ENCODE peak calls at places on chromosomes 13 and 19, in four cellular contexts. X is tibial nerve, L is suprapubic skin, A is right lobe of liver. J is an unnamed sample.
A peak's percentile ranks its signal among the peaks of the same experiment; 100 is the strongest.

GRCh38 chr13:42239644-42240043 is 32.3 kb upstream of the AKAP11 start:
- DNase-seq in X (no peak), L (no peak), A (no peak), J (no peak)

GRCh38 chr19:53906211-53907192 is 2.6 kb upstream of the CACNG7 start:
- DNase-seq in X (no peak), L (no peak), A (peak; percentile 50), J (peak; percentile 80)

GRCh38 chr19:47095707-47096704 is 17.6 kb downstream of the ZC3H4 start:
- DNase-seq in X (no peak), L (peak; percentile 90), A (peak; percentile 98), J (peak; percentile 94)

GRCh38 chr13:114152831-114153371 is 20.5 kb upstream of the RASA3 start:
- DNase-seq in X (no peak), L (no peak), A (no peak), J (peak; percentile 59)

GRCh38 chr13:49220856-49221614 is 897 bp downstream of the MLNR start:
- DNase-seq in X (no peak), L (no peak), A (no peak), J (peak; percentile 62)

GRCh38 chr13:60562081-60562764 is 165.2 kb downstream of the TDRD3 start:
- DNase-seq in X (no peak), L (no peak), A (no peak), J (no peak)

GRCh38 chr13:110018009-110018408 is 231.6 kb upstream of the IRS2 start:
- DNase-seq in X (no peak), L (no peak), A (no peak), J (no peak)

GRCh38 chr19:19388568-19389555 is 16.6 kb upstream of the GATAD2A start:
- DNase-seq in X (no peak), L (no peak), A (no peak), J (no peak)

GRCh38 chr13:51148952-51149573 is 38.0 kb upstream of the C13orf42 start:
- DNase-seq in X (no peak), L (no peak), A (no peak), J (no peak)

GRCh38 chr19:35142531-35143230 is 374 bp upstream of the FXYD7 start:
- DNase-seq in X (no peak), L (no peak), A (no peak), J (peak; percentile 80)

GRCh38 chr13:100298116-100298681 is 209.3 kb downstream of the PCCA start:
- DNase-seq in X (no peak), L (no peak), A (no peak), J (no peak)

GRCh38 chr19:55012294-55012693 is 25.8 kb downstream of the GP6 start:
- DNase-seq in X (no peak), L (no peak), A (no peak), J (no peak)
- H3K36me3 ChIP-seq in X (no peaks in the 10 kb centered on the region), L (no peaks in the 10 kb centered on the region), A (no peaks in the 10 kb centered on the region), J (no peaks in the 10 kb centered on the region)

DNA sequence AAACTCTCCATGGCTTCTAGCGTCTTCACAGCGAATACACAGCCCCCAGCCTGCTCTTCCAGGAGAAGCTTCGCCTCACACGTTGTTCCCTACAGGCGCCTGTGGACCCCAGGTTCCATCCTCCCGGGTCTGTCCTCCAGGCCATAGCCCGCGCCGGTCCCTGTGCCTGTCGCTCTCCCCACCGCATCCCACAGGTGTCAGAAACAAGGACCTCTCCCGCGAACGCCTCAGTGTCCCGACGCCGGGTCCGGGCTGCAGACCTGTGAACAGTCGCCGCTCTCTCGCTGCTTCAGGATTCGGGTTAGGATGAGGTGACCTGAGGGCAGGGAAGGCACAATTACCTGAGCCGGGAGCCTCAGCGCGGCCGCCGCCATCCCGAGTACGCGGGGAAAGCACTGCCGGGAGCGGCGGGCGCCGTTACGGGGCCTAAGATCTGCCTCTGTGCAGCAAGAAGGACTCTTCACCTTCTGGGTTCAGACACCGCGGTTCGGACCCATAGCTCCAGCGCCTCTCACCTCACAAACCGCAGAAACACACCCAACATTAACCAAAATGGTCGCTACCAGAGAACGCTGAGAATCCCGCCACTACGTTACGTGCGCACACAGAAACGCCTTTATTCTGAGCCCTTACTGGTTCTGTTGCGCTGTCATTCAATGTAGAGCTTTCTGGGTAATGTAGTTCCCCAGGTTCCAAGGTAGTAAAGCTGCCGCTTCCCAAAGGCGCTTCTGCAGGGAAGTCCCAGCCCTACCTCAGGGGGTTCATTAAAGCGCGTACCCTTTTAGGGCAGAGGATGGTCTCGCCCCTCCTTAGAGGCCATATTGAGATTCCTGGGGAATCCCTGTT is at the start of gene ZNF418:
- DNase-seq in X (no peak), L (no peak), A (peak; percentile 77), J (peak; percentile 67)
- H3K9me3 ChIP-seq in X (peaks cover 50% of the 10 kb centered on the region), L (peaks cover 30% of the 10 kb centered on the region), A (no peaks in the 10 kb centered on the region), J (peaks cover 8% of the 10 kb centered on the region)

DNA sequence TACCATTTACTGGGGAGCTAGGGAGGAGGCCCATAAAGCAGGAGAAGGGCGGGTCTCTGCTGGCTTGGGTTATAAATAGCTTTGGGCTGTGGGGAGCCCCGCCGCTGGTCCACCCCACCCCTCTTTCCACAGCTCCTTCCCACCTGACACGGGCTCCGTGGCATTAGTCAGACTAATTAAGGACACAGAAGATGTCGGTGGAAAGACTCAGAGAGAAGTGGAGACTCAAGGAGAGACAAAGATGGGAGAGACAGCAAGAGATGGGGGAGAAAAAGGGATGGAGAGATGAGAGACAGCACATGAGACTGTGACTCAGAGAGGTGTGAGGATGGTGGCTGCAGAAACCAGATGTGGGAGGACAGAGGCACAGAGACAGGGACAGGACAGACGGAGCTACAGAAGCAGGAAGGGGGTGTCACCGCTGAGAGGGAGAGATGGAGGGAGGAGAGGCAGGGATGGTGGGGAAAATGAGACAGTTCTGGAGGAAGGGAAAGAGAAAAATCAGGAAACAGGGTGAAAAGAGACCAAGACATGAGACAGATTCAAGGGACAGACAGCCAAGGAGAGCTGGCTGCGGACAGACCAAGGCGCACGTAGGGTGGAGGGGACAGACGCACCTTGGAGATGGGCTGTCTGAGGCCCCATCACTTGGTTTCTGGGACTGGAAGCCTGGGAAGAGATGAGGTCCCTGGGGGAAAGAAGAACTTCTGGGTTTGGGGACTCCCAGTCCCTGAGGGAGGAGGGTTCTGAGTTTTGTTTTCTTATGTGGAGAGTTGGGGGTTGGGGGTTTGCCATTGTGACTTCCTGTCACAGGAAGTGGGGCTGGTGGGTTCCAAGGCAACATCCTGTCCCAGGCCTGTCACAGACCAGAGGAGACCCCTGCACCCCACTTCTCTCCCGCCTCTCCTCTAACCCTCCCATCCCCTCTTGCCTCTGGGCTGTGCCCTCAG is 4.1 kb downstream of the ARHGEF1 start:
- DNase-seq in X (no peak), L (no peak), A (no peak), J (no peak)
- H3K4me3 ChIP-seq in X (peak overlapping the region; percentile 28), L (peak overlapping the region; percentile 10), A (no peak overlapping the region), J (peak overlapping the region; percentile 36)

DNA sequence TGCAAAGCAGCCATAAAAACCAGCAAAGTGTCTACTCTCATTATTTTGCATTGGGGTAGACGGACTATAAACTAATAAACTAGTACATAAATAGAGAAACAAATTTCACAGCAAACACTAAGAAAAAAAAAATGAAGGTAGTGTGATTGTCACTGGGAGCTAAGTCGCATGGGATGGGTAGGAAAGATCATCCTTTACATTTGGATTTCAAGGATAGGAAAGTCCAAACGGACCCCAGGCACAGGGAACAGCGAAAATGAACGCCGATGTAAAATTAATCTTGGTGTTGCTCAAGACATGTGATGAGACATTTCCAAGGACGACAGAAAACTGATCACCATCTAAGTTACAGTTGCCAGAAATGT is 690 bp upstream of the SGTA start:
- DNase-seq in X (no peak), L (no peak), A (no peak), J (no peak)
- H3K36me3 ChIP-seq in X (no peaks in the 10 kb centered on the region), L (peaks cover 5% of the 10 kb centered on the region), A (no peaks in the 10 kb centered on the region), J (no peaks in the 10 kb centered on the region)